ENCODE peak calls at places on chromosomes 2 and 18, in eight cellular contexts. L is left cardiac atrium, O is GM23248, K is iris pigment epithelial cell, Q is T-helper 1 cell, X is upper lobe of right lung, D is kidney glomerular epithelial cell, S is germinal center. J is an unnamed sample.

GRCh38 chr2:213149332-213149875 is 2.0 kb downstream of the IKZF2 start:
- DNase-seq in L (no peak), O (peak; percentile 54), K (peak; percentile 24), Q (no peak), X (no peak), D (no peak), S (no peak), J (no peak)

GRCh38 chr2:63850204-63850571 is 8.5 kb downstream of the UGP2 start:
- DNase-seq in L (no peak), O (no peak), K (no peak), Q (no peak), X (no peak), D (no peak), S (no peak), J (no peak)

GRCh38 chr2:232761301-232761907 is 15.0 kb downstream of the KCNJ13 start:
- DNase-seq in L (no peak), O (peak; percentile 50), K (peak; percentile 63), Q (peak; percentile 32), X (no peak), D (peak; percentile 53), S (peak; percentile 22), J (peak; percentile 54)

GRCh38 chr2:237879058-237879430 is 19.6 kb downstream of the RAMP1 start:
- DNase-seq in L (no peak), O (peak; percentile 66), K (peak; percentile 56), Q (no peak), X (no peak), D (no peak), S (no peak), J (peak; percentile 82)

GRCh38 chr18:35603528-35603927 is 22.0 kb downstream of the GALNT1 start:
- DNase-seq in L (no peak), O (no peak), K (no peak), Q (no peak), X (no peak), D (no peak), S (no peak), J (no peak)

GRCh38 chr2:68548396-68548795 is 81.0 kb downstream of the APLF start:
- DNase-seq in L (no peak), O (peak; percentile 4), K (peak; percentile 83), Q (no peak), X (no peak), D (no peak), S (no peak), J (peak; percentile 31)

GRCh38 chr18:75639468-75639831 is 211.9 kb upstream of the SMIM21 start:
- DNase-seq in L (no peak), O (no peak), K (no peak), Q (no peak), X (no peak), D (no peak), S (no peak), J (no peak)

GRCh38 chr18:77055429-77056310 is 76.9 kb downstream of the MBP start:
- DNase-seq in L (no peak), O (no peak), K (no peak), Q (no peak), X (peak; percentile 73), D (no peak), S (peak; percentile 66), J (no peak)

GRCh38 chr2:151886235-151886634 is 58.0 kb upstream of the ARL5A start:
- DNase-seq in L (no peak), O (no peak), K (peak; percentile 3), Q (no peak), X (no peak), D (no peak), S (no peak), J (peak; percentile 4)

GRCh38 chr2:207409525-207409924 is 120.2 kb upstream of the CREB1 start:
- DNase-seq in L (no peak), O (no peak), K (no peak), Q (no peak), X (no peak), D (no peak), S (no peak), J (no peak)

GRCh38 chr18:32337821-32338220 is 132.9 kb downstream of the GAREM1 start:
- DNase-seq in L (no peak), O (no peak), K (no peak), Q (no peak), X (no peak), D (no peak), S (no peak), J (no peak)

GRCh38 chr2:73112913-73113633 is at the start of gene RAB11FIP5:
- DNase-seq in L (peak; percentile 83), O (peak; percentile 97), K (peak; percentile 90), Q (peak; percentile 70), X (peak; percentile 90), D (peak; percentile 53), S (peak; percentile 80), J (peak; percentile 75)

GRCh38 chr2:219286436-219287115 is 7.4 kb downstream of the DNAJB2 start:
- DNase-seq in L (no peak), O (peak; percentile 53), K (no peak), Q (no peak), X (peak; percentile 68), D (no peak), S (no peak), J (peak; percentile 89)

GRCh38 chr2:63888490-63889402 is 47.0 kb downstream of the UGP2 start:
- DNase-seq in L (peak; percentile 26), O (peak; percentile 61), K (peak; percentile 39), Q (peak; percentile 8), X (no peak), D (peak; percentile 8), S (peak; percentile 58), J (peak; percentile 67)

GRCh38 chr2:211479496-211480150 is 923.2 kb downstream of the CPS1 start:
- DNase-seq in L (no peak), O (no peak), K (no peak), Q (no peak), X (no peak), D (no peak), S (no peak), J (no peak)

GRCh38 chr2:72908741-72909140 is 8.6 kb upstream of the EMX1 start:
- DNase-seq in L (no peak), O (no peak), K (no peak), Q (no peak), X (no peak), D (no peak), S (no peak), J (no peak)

GRCh38 chr2:226320073-226320948 is 479.3 kb downstream of the IRS1 start:
- DNase-seq in L (no peak), O (no peak), K (no peak), Q (no peak), X (peak; percentile 71), D (no peak), S (no peak), J (no peak)

GRCh38 chr2:25241452-25241851 is 73.1 kb upstream of the POMC start:
- DNase-seq in L (no peak), O (no peak), K (no peak), Q (no peak), X (no peak), D (no peak), S (no peak), J (no peak)

GRCh38 chr2:157894694-157895450 is 18.7 kb upstream of the ACVR1 start:
- DNase-seq in L (no peak), O (peak; percentile 90), K (peak; percentile 88), Q (no peak), X (no peak), D (no peak), S (no peak), J (peak; percentile 68)

GRCh38 chr18:13374096-13374467 is 155.5 kb downstream of the LDLRAD4 start:
- DNase-seq in L (no peak), O (no peak), K (no peak), Q (no peak), X (no peak), D (no peak), S (no peak), J (no peak)

GRCh38 chr2:101496279-101496678 is 21.4 kb upstream of the RFX8 start:
- DNase-seq in L (no peak), O (no peak), K (no peak), Q (no peak), X (no peak), D (no peak), S (no peak), J (no peak)

GRCh38 chr2:56500317-56500716 is 316.5 kb downstream of the CCDC85A start:
- DNase-seq in L (no peak), O (no peak), K (no peak), Q (no peak), X (no peak), D (no peak), S (no peak), J (no peak)

GRCh38 chr2:130798472-130799221 is 38.1 kb upstream of the ARHGEF4 start:
- DNase-seq in L (peak; percentile 45), O (peak; percentile 33), K (no peak), Q (no peak), X (no peak), D (no peak), S (no peak), J (peak; percentile 47)

GRCh38 chr2:65602851-65603250 is 170.5 kb upstream of the SPRED2 start:
- DNase-seq in L (no peak), O (no peak), K (no peak), Q (no peak), X (no peak), D (no peak), S (no peak), J (no peak)

GRCh38 chr2:228870993-228871392 is 400.1 kb downstream of the PID1 start:
- DNase-seq in L (no peak), O (no peak), K (no peak), Q (no peak), X (no peak), D (no peak), S (no peak), J (no peak)

GRCh38 chr2:161995553-161996016 is 78.4 kb downstream of the DPP4 start:
- DNase-seq in L (no peak), O (no peak), K (no peak), Q (no peak), X (no peak), D (no peak), S (no peak), J (no peak)

GRCh38 chr2:200812122-200813022 is 662 bp downstream of the BZW1 start:
- DNase-seq in L (peak; percentile 81), O (peak; percentile 82), K (peak; percentile 62), Q (peak; percentile 40), X (peak; percentile 91), D (peak; percentile 54), S (peak; percentile 62), J (peak; percentile 69)

GRCh38 chr2:199455533-199456382 is 2.0 kb downstream of the SATB2 start:
- DNase-seq in L (no peak), O (peak; percentile 55), K (peak; percentile 10), Q (no peak), X (peak; percentile 68), D (peak; percentile 43), S (no peak), J (peak; percentile 79)

GRCh38 chr2:172623249-172623965 is 67.5 kb downstream of the PDK1 start:
- DNase-seq in L (no peak), O (peak; percentile 85), K (peak; percentile 85), Q (no peak), X (no peak), D (no peak), S (no peak), J (no peak)